ENCODE peak calls at places on chromosome 15, in four cellular contexts. B is ovary; I is CD8-positive, alpha-beta T cell; P is heart right ventricle. K is an unnamed sample.
A peak's percentile ranks its signal among the peaks of the same experiment; 100 is the strongest.

GRCh38 chr15:77098572-77098971 is 27.7 kb upstream of the TSPAN3 start:
- DNase-seq in B (no peak), I (no peak), P (no peak), K (no peak)

GRCh38 chr15:59150185-59150584 is 45.2 kb downstream of the CCNB2 start:
- DNase-seq in I (no peak), P (no peak), B (no peak), K (no peak)

GRCh38 chr15:25596644-25597562 is 158.1 kb upstream of the UBE3A start:
- DNase-seq in B (no peak), I (no peak), P (no peak), K (no peak)

GRCh38 chr15:63523306-63523990 is 19.1 kb downstream of the USP3 start:
- DNase-seq in P (no peak), I (no peak), B (no peak), K (no peak)

GRCh38 chr15:62059818-62060115 is 480 bp downstream of the VPS13C start:
- DNase-seq in B (peak; percentile 51), I (peak; percentile 25), P (peak; percentile 48), K (peak; percentile 63)

GRCh38 chr15:46410681-46411080 is 775.9 kb downstream of the SQOR start:
- DNase-seq in B (no peak), P (no peak), I (no peak), K (no peak)

GRCh38 chr15:22850055-22850454 is 11.6 kb downstream of the NIPA2 start:
- DNase-seq in B (no peak), P (no peak), I (no peak), K (no peak)

GRCh38 chr15:96657096-96657495 is 326.6 kb downstream of the NR2F2 start:
- DNase-seq in I (no peak), P (no peak), B (no peak), K (no peak)

GRCh38 chr15:66842710-66843441 is 140.8 kb downstream of the SMAD6 start:
- DNase-seq in I (no peak), P (peak; percentile 72), B (peak; percentile 84), K (peak; percentile 55)

GRCh38 chr15:43270676-43271306 is 4.1 kb upstream of the TGM5 start:
- DNase-seq in I (no peak), B (no peak), P (no peak), K (no peak)

DNA sequence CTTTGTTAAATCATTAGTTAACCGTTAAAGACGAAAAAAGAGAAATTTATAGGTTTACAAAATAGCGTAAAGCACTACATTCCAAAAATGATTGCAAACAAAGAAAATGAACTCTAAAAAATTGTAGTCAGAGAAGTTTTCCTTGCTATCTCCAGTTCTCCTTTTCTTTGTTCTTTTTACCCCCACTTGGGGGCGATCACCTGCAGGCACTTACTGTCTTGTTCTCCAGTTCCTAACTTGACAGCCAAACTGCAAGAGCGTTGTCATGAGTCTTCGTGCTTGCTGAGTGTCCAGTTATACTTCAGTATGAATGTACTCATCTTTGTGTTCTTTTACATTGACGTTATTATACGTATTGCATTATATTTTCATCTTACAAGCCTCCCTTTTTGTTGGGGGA is 54.5 kb downstream of the CHD2 start:
- DNase-seq in P (no peak), I (no peak), B (no peak), K (peak; percentile 37)
- TF ChIP-seq CTCF in P (no peak), I (peak; percentile 36), B (no peak), K (peak; percentile 25)

GRCh38 chr15:27757050-27757449 is 342.1 kb downstream of the OCA2 start:
- DNase-seq in P (no peak), I (no peak), B (no peak), K (no peak)
- TF ChIP-seq CTCF in P (no peak), I (no peak), B (no peak), K (no peak)

GRCh38 chr15:71532994-71533393 is 277.4 kb upstream of the NR2E3 start:
- DNase-seq in I (no peak), P (no peak), B (no peak), K (peak; percentile 52)
- TF ChIP-seq CTCF in I (no peak), P (no peak), B (no peak), K (peak; percentile 80)

DNA sequence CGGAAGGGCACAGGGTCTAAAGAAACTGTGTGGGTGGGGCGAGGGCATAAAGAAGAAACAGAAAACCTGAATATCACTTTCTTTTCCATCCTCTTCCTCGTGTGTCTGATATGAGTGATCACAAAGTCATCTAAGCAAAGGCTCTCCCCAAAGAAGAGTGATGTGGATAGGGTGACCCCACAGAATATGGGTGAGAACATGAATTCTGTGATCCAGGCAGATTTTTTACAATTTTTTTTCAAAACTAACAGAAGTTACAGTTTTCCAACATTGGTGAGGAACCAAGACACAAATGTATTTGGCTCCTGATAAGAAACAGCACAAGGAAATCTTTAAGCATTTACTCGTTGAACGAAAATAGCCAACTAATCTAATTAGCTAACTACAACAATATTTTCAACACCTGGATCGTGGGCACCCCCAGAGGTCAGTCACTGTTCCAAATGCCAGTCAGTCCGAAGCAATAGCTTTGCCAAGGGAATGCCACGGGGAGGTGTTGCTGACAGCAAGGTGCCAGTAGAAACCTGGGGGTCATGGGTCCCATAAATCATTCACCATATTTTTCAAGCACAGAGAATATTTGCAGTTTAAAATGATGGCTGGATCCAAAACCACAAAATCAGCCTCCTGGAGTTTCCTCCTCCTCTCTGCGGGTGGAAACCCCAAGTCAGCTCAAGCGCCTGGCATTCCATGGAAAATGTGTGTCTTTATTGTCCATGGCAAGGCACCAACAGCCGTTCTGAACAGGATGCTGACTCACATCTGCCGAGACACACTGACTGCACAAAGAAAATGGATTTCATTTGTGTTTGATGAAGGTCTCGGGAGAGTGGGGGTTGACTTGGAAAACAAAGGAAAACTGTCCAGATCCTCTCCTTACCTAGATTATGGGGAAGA is 26.7 kb downstream of the ANXA2 start:
- DNase-seq in P (peak; percentile 86), I (no peak), B (peak; percentile 59), K (peak; percentile 87)
- TF ChIP-seq CTCF in P (no peak), I (no peak), B (no peak), K (no peak)

DNA sequence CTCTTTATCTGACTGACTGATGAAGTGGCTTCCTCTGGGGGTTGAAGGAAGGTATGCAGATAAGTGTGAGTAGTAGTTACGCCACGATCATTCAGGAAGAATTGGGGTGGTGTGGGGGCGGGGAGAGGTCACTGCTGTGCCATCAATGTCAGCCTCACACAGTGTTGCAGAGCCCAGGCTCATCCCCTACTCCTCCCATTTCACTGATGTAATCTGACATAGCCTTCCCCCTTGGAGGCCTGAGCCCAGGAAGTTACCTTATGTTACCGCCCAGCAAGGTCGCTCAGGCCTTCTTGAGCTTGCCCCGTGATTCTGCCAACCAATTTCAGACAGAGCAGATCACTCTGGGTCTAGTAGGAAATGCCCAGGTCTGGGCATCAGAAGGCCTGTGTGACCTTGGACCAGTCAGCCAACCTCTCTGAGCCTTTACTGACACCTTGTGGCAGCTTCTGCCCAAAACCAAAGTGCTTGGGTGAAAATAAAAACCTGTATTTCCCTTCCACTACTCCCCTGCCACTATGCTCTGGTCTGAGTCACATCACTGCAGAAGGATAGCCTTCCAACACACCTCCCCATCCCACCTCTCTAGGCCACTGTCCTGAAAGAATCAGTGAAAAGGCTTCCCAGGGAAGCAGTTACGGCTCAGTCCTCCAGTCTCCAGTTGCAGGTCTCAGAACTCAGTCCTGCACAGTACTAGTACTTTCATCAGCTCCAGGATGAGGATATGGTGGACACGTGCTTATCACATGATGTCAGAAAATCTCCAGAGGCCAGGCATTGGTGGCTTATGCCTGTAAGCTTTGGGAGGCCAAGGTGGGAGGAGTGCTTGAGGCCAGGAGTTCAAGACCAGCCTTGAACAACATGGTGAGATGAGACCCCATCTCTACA is 28.1 kb upstream of the INSYN1 start:
- DNase-seq in P (no peak), B (no peak), I (no peak), K (peak; percentile 30)
- TF ChIP-seq CTCF in P (no peak), B (no peak), I (no peak), K (peak; percentile 22)

GRCh38 chr15:33846862-33847261 is 121.4 kb upstream of the CHRM5 start:
- DNase-seq in P (no peak), B (no peak), I (no peak), K (no peak)

GRCh38 chr15:33848011-33848410 is 120.3 kb upstream of the CHRM5 start:
- DNase-seq in B (no peak), I (no peak), P (no peak), K (no peak)

GRCh38 chr15:33852570-33852969 is 115.7 kb upstream of the CHRM5 start:
- DNase-seq in B (no peak), P (no peak), I (no peak), K (no peak)

GRCh38 chr15:33851079-33851478 is 117.2 kb upstream of the CHRM5 start:
- DNase-seq in B (no peak), P (no peak), I (no peak), K (no peak)

DNA sequence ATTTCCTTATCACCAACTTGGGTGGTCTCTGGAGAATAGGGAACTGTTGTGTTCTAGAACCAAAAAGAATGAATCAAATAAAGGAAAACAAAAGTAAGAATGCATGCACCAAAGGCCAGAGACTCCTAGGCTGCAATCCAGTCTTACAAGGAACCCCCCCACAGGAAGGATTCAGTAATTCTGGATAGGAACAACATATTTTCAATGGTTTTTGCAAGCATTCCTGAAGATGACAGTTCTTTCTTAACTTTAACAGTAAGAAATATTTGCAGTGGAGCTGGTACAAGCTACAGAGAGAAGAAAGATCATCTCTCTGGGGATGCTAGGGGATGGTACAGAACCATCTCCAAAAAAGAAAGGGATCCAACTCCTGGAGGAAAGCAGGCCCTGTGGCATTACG is 116.2 kb upstream of the CHRM5 start:
- DNase-seq in P (no peak), I (no peak), B (no peak), K (no peak)
- TF ChIP-seq CTCF in P (no peak), I (no peak), B (no peak), K (no peak)

GRCh38 chr15:74502301-74502700 is 38.7 kb upstream of the ARID3B start:
- DNase-seq in P (no peak), B (no peak), I (no peak), K (no peak)

GRCh38 chr15:74505837-74506514 is 35.0 kb upstream of the ARID3B start:
- DNase-seq in P (no peak), B (no peak), I (no peak), K (no peak)

GRCh38 chr15:74511583-74511982 is 29.4 kb upstream of the ARID3B start:
- DNase-seq in B (no peak), I (no peak), P (no peak), K (no peak)

GRCh38 chr15:74504418-74504817 is 36.6 kb upstream of the ARID3B start:
- DNase-seq in B (no peak), P (no peak), I (no peak), K (no peak)

DNA sequence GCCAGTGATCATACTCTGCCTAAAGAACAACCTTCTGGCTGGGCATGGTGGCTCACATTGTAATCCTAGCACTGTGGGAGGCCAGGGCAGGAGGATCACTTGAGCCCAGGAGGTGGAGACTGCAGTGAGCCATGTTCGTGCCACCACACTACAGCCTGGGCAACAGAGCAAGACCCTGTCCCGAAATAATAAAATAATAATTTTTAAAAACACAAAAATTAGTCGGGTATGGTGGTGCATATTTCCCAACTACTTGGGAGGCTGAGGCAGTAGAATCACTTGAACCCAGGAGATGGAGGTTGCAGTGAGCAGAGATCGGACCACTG is 34.5 kb upstream of the ARID3B start:
- DNase-seq in B (no peak), P (no peak), I (no peak), K (no peak)
- TF ChIP-seq CTCF in B (no peak), P (no peak), I (no peak), K (no peak)

DNA sequence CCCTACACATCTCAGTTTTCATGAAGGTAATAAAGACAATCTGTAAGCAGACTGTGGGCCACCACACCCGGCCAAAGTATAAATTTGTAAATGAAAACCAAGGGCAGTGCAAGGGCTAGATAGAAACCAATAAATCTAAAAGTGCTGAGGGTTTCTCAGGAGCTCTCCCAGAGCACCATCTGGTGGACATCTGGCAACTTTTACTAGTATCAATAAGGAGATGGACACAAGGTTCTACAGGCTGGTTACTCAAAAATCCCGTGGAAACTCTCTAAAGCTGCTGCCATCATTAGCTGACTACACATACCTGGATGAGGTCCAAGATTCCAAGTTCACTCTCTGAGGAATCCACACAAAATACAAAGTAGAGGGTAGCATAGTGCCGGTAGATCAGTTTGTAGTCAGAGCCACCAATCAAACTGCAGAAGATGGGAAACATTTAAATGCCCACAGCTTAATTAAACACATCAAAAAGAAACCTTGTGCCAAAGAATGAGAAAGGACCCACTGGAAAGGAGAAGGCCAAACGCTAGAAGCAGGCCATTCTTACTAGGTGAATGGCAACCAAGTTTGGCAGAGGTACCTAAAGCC is 5.5 kb downstream of the AP3S2 start:
- DNase-seq in P (no peak), I (no peak), B (no peak), K (peak; percentile 49)
- TF ChIP-seq CTCF in P (no peak), I (no peak), B (no peak), K (no peak)

K was measured in Calu3.